ENCODE peak calls at places on chromosomes 3 and 15, in eight cellular contexts. O, R, Q, Z, M, T, V and I are unnamed samples.

GRCh38 chr3:189202583-189202982 is 30.8 kb downstream of the TPRG1 start:
- DNase-seq in O (no peak), R (no peak), Q (no peak), Z (no peak), M (no peak), T (no peak), V (no peak), I (no peak)

GRCh38 chr3:56926513-56927282 is 124.9 kb upstream of the ARHGEF3 start:
- DNase-seq in O (no peak), R (no peak), Q (no peak), Z (no peak), M (no peak), T (peak), V (no peak), I (no peak)

GRCh38 chr3:196093271-196094111 is 11.6 kb upstream of the TFRC start:
- DNase-seq in O (no peak), R (no peak), Q (no peak), Z (no peak), M (no peak), T (no peak), V (no peak), I (no peak)

GRCh38 chr3:62670351-62670750 is 204.9 kb downstream of the CADPS start:
- DNase-seq in O (no peak), R (no peak), Q (no peak), Z (no peak), M (no peak), T (no peak), V (no peak), I (no peak)

GRCh38 chr3:160695906-160696305 is 18.9 kb downstream of the ARL14 start:
- DNase-seq in O (no peak), R (no peak), Q (no peak), Z (no peak), M (no peak), T (peak), V (peak), I (no peak)

GRCh38 chr15:38883987-38884386 is 319.4 kb upstream of the RASGRP1 start:
- DNase-seq in O (no peak), R (no peak), Q (no peak), Z (no peak), M (no peak), T (peak), V (no peak), I (no peak)

GRCh38 chr3:188707396-188708288 is 464.1 kb upstream of the TPRG1 start:
- DNase-seq in O (no peak), R (no peak), Q (no peak), Z (no peak), M (no peak), T (no peak), V (no peak), I (no peak)

GRCh38 chr3:113485161-113485609 is 29.8 kb downstream of the SPICE1 start:
- DNase-seq in O (no peak), R (no peak), Q (no peak), Z (peak), M (peak), T (no peak), V (no peak), I (no peak)

GRCh38 chr3:184015381-184016019 is 2.2 kb downstream of the ABCC5 start:
- DNase-seq in O (no peak), R (no peak), Q (peak), Z (peak), M (no peak), T (no peak), V (no peak), I (no peak)

GRCh38 chr3:32335365-32336122 is 56.1 kb upstream of the CMTM7 start:
- DNase-seq in O (no peak), R (no peak), Q (peak), Z (no peak), M (no peak), T (no peak), V (no peak), I (no peak)

GRCh38 chr15:51904931-51905330 is 66.6 kb downstream of the LEO1 start:
- DNase-seq in O (no peak), R (no peak), Q (no peak), Z (no peak), M (no peak), T (no peak), V (no peak), I (no peak)

GRCh38 chr3:77052733-77053680 is 13.1 kb downstream of the ROBO2 start:
- DNase-seq in O (no peak), R (no peak), Q (no peak), Z (no peak), M (no peak), T (no peak), V (no peak), I (no peak)

GRCh38 chr3:137514853-137515252 is 249.3 kb upstream of the SOX14 start:
- DNase-seq in O (no peak), R (no peak), Q (no peak), Z (no peak), M (no peak), T (no peak), V (no peak), I (no peak)

DNA sequence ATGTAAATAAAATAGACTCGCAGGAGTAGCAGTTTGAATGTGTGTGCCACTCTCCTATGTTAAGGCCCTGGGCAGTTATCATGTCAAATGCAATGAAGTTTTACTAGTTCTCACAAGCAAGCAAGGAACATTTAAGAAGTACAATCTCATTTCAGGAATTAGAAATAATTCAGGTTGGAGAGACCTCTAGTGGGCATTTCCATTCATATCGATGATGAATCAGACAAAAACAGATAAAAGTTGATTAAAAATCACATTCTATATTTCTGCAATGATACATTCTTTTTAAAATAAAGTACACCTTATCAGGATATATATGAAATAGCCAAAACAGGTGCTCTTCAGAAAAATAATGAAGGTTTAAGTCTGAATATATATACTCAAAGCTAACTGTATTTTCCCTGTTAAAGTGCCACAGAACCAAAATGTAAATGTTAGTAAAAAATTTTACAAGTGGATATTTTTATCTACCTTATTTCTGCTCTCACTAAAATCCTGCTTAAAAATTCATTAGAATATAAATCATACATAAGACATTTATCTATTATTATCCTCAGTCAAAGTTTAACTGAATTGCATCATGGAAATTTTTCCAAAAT is 492.4 kb upstream of the FRG2C start:
- DNase-seq in O (no peak), R (no peak), Q (no peak), Z (no peak), M (no peak), T (no peak), V (no peak), I (no peak)
- TF ChIP-seq CTCF in O (peak), R (peak), Q (peak), Z (no peak), M (no peak), T (peak), V (peak), I (no peak)

DNA sequence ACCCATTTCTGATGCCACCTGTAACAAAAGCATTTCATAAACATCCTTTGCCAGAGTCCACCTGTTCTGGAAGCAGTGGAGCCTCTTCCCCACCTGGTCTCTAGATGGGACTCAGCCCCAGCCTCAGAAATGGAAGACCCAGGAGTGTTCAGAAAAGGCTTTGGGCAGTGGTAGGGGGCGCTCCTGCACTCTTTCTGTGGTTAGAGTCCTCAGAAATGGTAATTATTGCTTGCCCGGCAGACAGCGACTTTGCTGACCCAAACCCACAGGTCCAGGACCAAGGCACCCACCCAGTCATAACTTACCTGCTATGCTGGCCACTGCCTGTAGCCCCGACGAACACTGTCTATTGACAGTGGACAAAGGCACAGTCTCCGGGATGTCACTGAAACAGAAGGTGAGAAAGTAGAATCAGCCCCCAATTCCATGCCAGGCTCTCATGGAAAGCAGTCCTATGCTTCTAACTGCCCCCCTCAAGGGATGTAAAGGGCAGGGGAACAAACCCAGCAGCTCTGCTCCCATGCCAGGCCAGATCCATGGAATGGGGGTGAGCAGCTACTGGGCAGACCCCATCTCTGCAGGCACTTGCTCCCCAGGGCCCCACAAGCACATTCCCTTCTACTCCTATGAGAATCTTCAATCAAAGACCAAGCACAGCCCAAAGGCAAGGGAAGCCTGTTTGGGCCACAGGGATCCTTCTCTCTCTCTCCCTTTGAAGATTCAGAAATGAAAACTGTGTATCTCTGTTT is 5.1 kb downstream of the ACAA1 start:
- DNase-seq in O (no peak), R (no peak), Q (peak), Z (peak), M (peak), T (no peak), V (no peak), I (no peak)
- TF ChIP-seq CTCF in O (no peak), R (peak), Q (peak), Z (no peak), M (no peak), T (peak), V (peak), I (no peak)

GRCh38 chr15:49902791-49903481 is 216.1 kb downstream of the ATP8B4 start:
- DNase-seq in O (no peak), R (no peak), Q (no peak), Z (no peak), M (no peak), T (peak), V (no peak), I (no peak)

GRCh38 chr15:49900836-49901235 is 218.2 kb downstream of the ATP8B4 start:
- DNase-seq in O (no peak), R (no peak), Q (no peak), Z (no peak), M (no peak), T (no peak), V (no peak), I (no peak)

GRCh38 chr15:49900036-49900435 is 219.0 kb downstream of the ATP8B4 start:
- DNase-seq in O (no peak), R (no peak), Q (peak), Z (no peak), M (no peak), T (no peak), V (no peak), I (no peak)

GRCh38 chr15:49904296-49904695 is 214.7 kb downstream of the ATP8B4 start:
- DNase-seq in O (no peak), R (no peak), Q (no peak), Z (no peak), M (no peak), T (no peak), V (no peak), I (no peak)

GRCh38 chr15:49901867-49902775 is 216.9 kb downstream of the ATP8B4 start:
- DNase-seq in O (no peak), R (no peak), Q (no peak), Z (no peak), M (no peak), T (peak), V (no peak), I (no peak)
- TF ChIP-seq CTCF in O (no peak), R (no peak), Q (peak), Z (no peak), M (no peak), T (peak), V (peak), I (no peak)

GRCh38 chr3:126348308-126348920 is 8.8 kb downstream of the KLF15 start:
- DNase-seq in O (no peak), R (peak), Q (no peak), Z (no peak), M (no peak), T (no peak), V (no peak), I (no peak)
- TF ChIP-seq CTCF in O (no peak), R (peak), Q (peak), Z (no peak), M (no peak), T (no peak), V (no peak), I (no peak)

DNA sequence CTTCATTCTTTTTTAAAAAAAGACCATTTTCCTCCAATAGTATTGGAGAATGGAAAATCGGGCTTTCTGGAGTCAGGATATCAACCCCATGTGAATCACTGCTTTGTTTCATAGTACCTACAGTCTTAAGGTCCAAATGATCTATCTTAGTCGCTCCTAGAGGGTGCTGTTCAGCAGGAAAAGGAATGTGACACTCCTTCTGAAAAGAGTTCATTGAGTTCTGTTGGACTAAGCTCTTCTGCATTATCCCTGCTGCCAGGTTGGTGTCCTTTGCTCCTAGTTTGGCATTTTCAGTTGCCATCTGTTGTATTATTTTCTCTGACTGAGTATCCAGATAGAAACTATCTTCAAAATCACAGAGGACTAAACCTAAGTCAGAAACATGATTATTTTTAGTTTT is 57.2 kb downstream of the POLQ start:
- DNase-seq in O (no peak), R (no peak), Q (peak), Z (no peak), M (no peak), T (no peak), V (no peak), I (no peak)
- TF ChIP-seq CTCF in O (no peak), R (no peak), Q (peak), Z (no peak), M (no peak), T (no peak), V (no peak), I (no peak)

GRCh38 chr15:60138397-60138968 is 134.4 kb downstream of the FOXB1 start:
- DNase-seq in O (no peak), R (no peak), Q (no peak), Z (no peak), M (no peak), T (no peak), V (no peak), I (no peak)
- TF ChIP-seq CTCF in O (no peak), R (no peak), Q (no peak), Z (no peak), M (no peak), T (no peak), V (no peak), I (no peak)

DNA sequence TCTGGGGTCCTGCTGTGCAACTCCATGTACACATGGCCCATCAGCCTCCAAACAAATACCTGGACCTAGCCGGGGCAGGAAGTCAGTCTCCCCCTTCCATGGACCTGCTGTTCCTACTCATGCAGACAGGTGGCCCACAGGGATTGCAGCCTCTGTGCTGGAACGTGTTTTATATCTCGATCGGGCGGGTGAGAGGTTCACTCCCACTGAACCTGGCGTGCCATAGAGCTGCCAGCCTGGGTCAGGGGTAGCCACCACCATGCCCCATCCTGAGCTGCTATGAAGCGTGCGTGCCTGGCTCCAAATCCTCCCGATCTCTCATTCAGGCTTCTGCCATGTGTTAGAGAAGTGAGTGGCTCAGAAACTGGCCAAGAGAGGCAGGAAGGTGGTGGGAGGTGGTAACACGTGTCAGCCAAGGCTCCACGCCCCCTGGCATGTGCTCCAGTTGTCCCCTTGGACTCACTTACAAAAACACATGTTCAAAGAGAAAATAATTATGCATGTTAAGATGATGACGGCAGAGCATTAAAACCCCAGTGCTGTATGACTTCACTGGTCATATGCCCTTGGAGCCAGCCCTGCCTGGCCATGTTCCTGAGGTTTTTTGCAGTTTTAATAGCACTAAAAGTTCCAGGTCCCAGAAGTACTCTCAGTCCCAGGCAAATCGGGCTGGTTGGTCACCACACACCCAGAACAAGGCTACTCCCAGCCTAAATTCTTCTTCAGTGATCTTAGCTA is 30.6 kb downstream of the CTSH start:
- DNase-seq in O (no peak), R (no peak), Q (no peak), Z (peak), M (no peak), T (peak), V (no peak), I (no peak)
- TF ChIP-seq CTCF in O (peak), R (peak), Q (peak), Z (peak), M (no peak), T (no peak), V (peak), I (no peak)

DNA sequence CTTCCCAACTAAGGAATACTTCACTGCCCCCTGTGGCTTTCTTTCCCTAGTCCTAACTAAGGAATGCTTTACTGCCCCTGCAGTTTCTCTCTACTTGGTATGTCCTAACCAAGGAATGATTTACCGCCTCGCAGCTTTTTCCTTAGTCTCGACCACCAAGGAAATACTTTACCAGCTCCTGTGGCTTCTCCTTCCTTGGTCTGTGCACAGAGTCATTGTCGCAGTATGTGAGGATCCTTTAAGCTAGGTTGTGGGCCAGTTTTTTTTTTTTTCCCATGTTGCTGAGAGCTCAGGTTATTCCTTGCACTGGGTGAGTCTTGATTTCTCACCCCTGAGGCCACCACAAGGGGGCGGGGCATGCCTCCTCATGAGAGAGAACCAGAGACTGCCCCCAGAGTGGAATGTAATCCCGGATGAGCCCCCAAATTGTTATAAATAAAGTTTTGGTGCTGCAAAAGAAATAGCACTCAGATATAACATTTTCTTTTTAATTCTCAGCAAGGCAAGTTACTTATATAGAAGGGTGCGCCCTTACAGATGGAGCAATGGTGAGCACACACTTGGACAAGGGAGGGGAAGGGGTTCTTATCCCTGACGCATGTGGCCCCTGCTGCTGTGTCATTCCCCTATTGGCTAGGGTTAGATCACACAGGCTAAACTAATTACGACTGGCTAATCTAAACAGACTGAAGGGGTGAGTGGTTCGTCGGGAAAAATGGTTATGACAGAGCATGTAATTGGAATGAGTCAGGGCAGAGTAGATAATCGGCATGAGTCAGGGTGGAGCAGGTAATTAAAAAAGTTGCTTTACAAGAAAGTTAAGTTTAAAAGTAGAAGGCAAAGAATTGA is 27.0 kb downstream of the NDUFB4 start:
- DNase-seq in O (no peak), R (no peak), Q (no peak), Z (no peak), M (no peak), T (peak), V (peak), I (no peak)
- TF ChIP-seq CTCF in O (no peak), R (peak), Q (no peak), Z (no peak), M (no peak), T (no peak), V (no peak), I (no peak)

GRCh38 chr3:194485876-194486539 is 794 bp downstream of the ATP13A3 start:
- DNase-seq in O (peak), R (peak), Q (peak), Z (peak), M (peak), T (no peak), V (no peak), I (peak)
- TF ChIP-seq CTCF in O (no peak), R (peak), Q (peak), Z (no peak), M (no peak), T (no peak), V (peak), I (no peak)